ENCODE peak calls at places on chromosomes 2 and 18, in ten cellular contexts. Y is CD4-positive, alpha-beta T cell; B is mammary epithelial cell; S is coronary artery; M is heart right ventricle; C is upper lobe of right lung; P is HCT116; O is SJCRH30; K is body of pancreas; W is adrenal gland. R is an unnamed sample.

GRCh38 chr2:72924353-72925240 is 7.3 kb downstream of the EMX1 start:
- DNase-seq in P (no peak), S (peak), M (no peak), O (no peak), C (peak), B (no peak), K (peak), W (no peak), Y (no peak), R (no peak)

GRCh38 chr18:72965616-72966015 is 97.8 kb upstream of the NETO1 start:
- DNase-seq in K (no peak), P (no peak), O (no peak), S (no peak), B (no peak), C (no peak), Y (no peak), W (no peak), M (no peak), R (no peak)

GRCh38 chr2:210617732-210618330 is 61.4 kb downstream of the CPS1 start:
- DNase-seq in B (peak), C (no peak), S (no peak), O (peak), M (no peak), P (peak), W (no peak), K (peak), Y (no peak), R (no peak)

GRCh38 chr2:49616800-49617199 is 462.5 kb upstream of the FSHR start:
- DNase-seq in P (no peak), S (no peak), M (no peak), C (no peak), Y (no peak), W (no peak), O (no peak), K (no peak), B (peak), R (no peak)

GRCh38 chr2:40554665-40555294 is 102.9 kb upstream of the SLC8A1 start:
- DNase-seq in M (peak), B (peak), S (no peak), Y (no peak), P (peak), C (no peak), O (peak), W (peak), K (peak), R (no peak)

GRCh38 chr18:57210711-57211411 is 64.0 kb downstream of the BOD1L2 start:
- DNase-seq in C (no peak), K (no peak), Y (no peak), P (no peak), M (no peak), S (no peak), B (no peak), O (no peak), W (no peak), R (no peak)

GRCh38 chr2:65198737-65199136 is 28.9 kb upstream of the ACTR2 start:
- DNase-seq in O (no peak), M (no peak), K (no peak), S (no peak), C (no peak), P (no peak), B (no peak), W (peak), Y (no peak), R (no peak)

GRCh38 chr2:183079335-183079775 is 808 bp downstream of the DUSP19 start:
- DNase-seq in Y (no peak), K (peak), P (no peak), W (peak), B (no peak), C (no peak), S (no peak), O (no peak), M (no peak), R (no peak)

GRCh38 chr2:14475994-14476393 is 156.5 kb upstream of the LRATD1 start:
- DNase-seq in P (no peak), S (no peak), O (no peak), M (no peak), W (no peak), Y (no peak), K (no peak), B (no peak), C (no peak), R (no peak)

GRCh38 chr2:158931577-158931976 is 36.9 kb upstream of the TANC1 start:
- DNase-seq in W (no peak), B (peak), S (no peak), K (no peak), P (no peak), M (no peak), O (peak), C (no peak), Y (no peak), R (no peak)

GRCh38 chr2:150063950-150064549 is 423.4 kb downstream of the RND3 start:
- DNase-seq in K (no peak), S (no peak), M (no peak), Y (no peak), O (no peak), W (no peak), B (no peak), C (no peak), P (no peak), R (no peak)

GRCh38 chr18:49020621-49021021 is 69.9 kb upstream of the SMAD7 start:
- DNase-seq in P (no peak), C (peak), Y (no peak), K (no peak), M (no peak), S (peak), O (no peak), B (peak), W (no peak), R (no peak)

GRCh38 chr2:45457211-45457945 is 153.7 kb downstream of the SRBD1 start:
- DNase-seq in C (no peak), M (no peak), S (no peak), K (no peak), O (no peak), W (no peak), B (no peak), P (no peak), Y (no peak), R (no peak)

GRCh38 chr2:41829011-41829500 is 218.8 kb upstream of the PKDCC start:
- DNase-seq in K (no peak), O (no peak), C (no peak), B (no peak), P (no peak), M (no peak), S (no peak), W (no peak), Y (no peak), R (no peak)

GRCh38 chr2:69196327-69197117 is 183.5 kb downstream of the ANTXR1 start:
- DNase-seq in B (peak), S (no peak), W (no peak), M (no peak), C (no peak), Y (no peak), O (no peak), P (no peak), K (peak), R (no peak)

GRCh38 chr2:120992791-120993555 is 257.3 kb downstream of the GLI2 start:
- DNase-seq in C (no peak), M (no peak), Y (no peak), P (no peak), W (no peak), O (peak), K (no peak), B (no peak), S (peak), R (no peak)

GRCh38 chr2:207801259-207801658 is 31.6 kb upstream of the FZD5 start:
- DNase-seq in C (no peak), P (no peak), B (no peak), K (no peak), S (no peak), Y (no peak), W (no peak), M (no peak), O (no peak), R (no peak)

GRCh38 chr18:23330423-23330822 is 122.7 kb upstream of the RIOK3 start:
- DNase-seq in K (no peak), Y (no peak), W (no peak), B (no peak), C (peak), O (no peak), M (no peak), S (no peak), P (no peak), R (no peak)

GRCh38 chr2:223618172-223619035 is 16.2 kb upstream of the SCG2 start:
- DNase-seq in P (no peak), S (no peak), O (no peak), M (no peak), K (no peak), Y (no peak), W (no peak), C (no peak), B (no peak), R (no peak)

GRCh38 chr18:24381126-24381525 is 16.5 kb downstream of the OSBPL1A start:
- DNase-seq in P (no peak), W (no peak), O (no peak), K (no peak), C (no peak), M (no peak), Y (no peak), B (no peak), S (no peak), R (no peak)

GRCh38 chr2:189096769-189097447 is 82.7 kb downstream of the COL5A2 start:
- DNase-seq in B (peak), C (no peak), K (no peak), W (no peak), S (no peak), P (peak), Y (no peak), O (no peak), M (no peak), R (no peak)

GRCh38 chr2:80126596-80127189 is 177.9 kb downstream of the LRRTM1 start:
- DNase-seq in M (no peak), S (no peak), Y (no peak), B (no peak), O (no peak), K (no peak), P (no peak), W (no peak), C (no peak), R (no peak)

GRCh38 chr2:135742307-135742838 is 718 bp downstream of the UBXN4 start:
- DNase-seq in C (peak), Y (peak), W (peak), B (peak), P (no peak), M (peak), K (peak), O (peak), S (peak), R (peak)

GRCh38 chr2:174344716-174345472 is 10.1 kb downstream of the SP9 start:
- DNase-seq in K (no peak), S (no peak), P (peak), W (no peak), Y (no peak), O (no peak), M (no peak), C (no peak), B (peak), R (peak)

GRCh38 chr18:49224130-49224529 is 236.3 kb downstream of the DYM start:
- DNase-seq in S (no peak), P (no peak), M (no peak), C (no peak), O (no peak), B (peak), Y (no peak), W (no peak), K (no peak), R (no peak)

GRCh38 chr18:48728204-48728833 is 189.5 kb downstream of the CTIF start:
- DNase-seq in P (no peak), B (peak), M (no peak), O (no peak), Y (no peak), C (no peak), S (no peak), W (peak), K (no peak), R (peak)

GRCh38 chr18:27240383-27240782 is 55.3 kb upstream of the CHST9 start:
- DNase-seq in O (no peak), W (no peak), M (no peak), P (no peak), S (no peak), Y (no peak), B (no peak), C (no peak), K (no peak), R (no peak)

GRCh38 chr2:46909771-46910419 is 5.7 kb downstream of the MCFD2 start:
- DNase-seq in K (no peak), S (no peak), O (no peak), M (no peak), Y (no peak), B (peak), P (peak), C (no peak), W (peak), R (peak)

GRCh38 chr2:233033672-233034071 is 1.2 kb downstream of the NEU2 start:
- DNase-seq in P (no peak), M (no peak), Y (no peak), W (no peak), K (no peak), O (no peak), C (no peak), S (peak), B (peak), R (no peak)

GRCh38 chr2:26615336-26616031 is 25.7 kb downstream of the CIB4 start:
- DNase-seq in S (no peak), K (no peak), O (no peak), C (peak), B (no peak), W (peak), P (peak), Y (no peak), M (no peak), R (no peak)

GRCh38 chr2:189402932-189403331 is 38.3 kb upstream of the WDR75 start:
- DNase-seq in W (no peak), K (no peak), B (peak), S (no peak), C (no peak), O (no peak), P (no peak), Y (no peak), M (no peak), R (no peak)

GRCh38 chr18:22607284-22607635 is 189.5 kb upstream of the CTAGE1 start:
- DNase-seq in K (no peak), O (no peak), P (no peak), M (no peak), C (no peak), Y (no peak), W (no peak), S (no peak), B (no peak), R (no peak)

GRCh38 chr2:102803041-102803896 is 41.4 kb downstream of the TMEM182 start:
- DNase-seq in Y (no peak), K (no peak), B (peak), W (no peak), O (no peak), M (no peak), S (no peak), P (no peak), C (no peak), R (peak)

GRCh38 chr2:207224814-207225482 is 59.2 kb upstream of the KLF7 start:
- DNase-seq in P (no peak), K (no peak), Y (no peak), S (no peak), W (no peak), M (no peak), B (no peak), C (no peak), O (no peak), R (no peak)

GRCh38 chr18:11752116-11752911 is 63.2 kb downstream of the GNAL start:
- DNase-seq in C (no peak), K (no peak), O (no peak), S (no peak), W (peak), M (no peak), P (no peak), B (no peak), Y (no peak), R (no peak)

GRCh38 chr2:2912731-2913130 is 464.9 kb downstream of the EIPR1 start:
- DNase-seq in K (no peak), B (no peak), S (no peak), Y (no peak), C (no peak), O (no peak), W (no peak), P (no peak), M (no peak), R (no peak)

GRCh38 chr2:96764253-96764637 is 3.5 kb downstream of the CNNM4 start:
- DNase-seq in Y (no peak), W (no peak), P (no peak), C (peak), K (peak), M (no peak), O (no peak), B (no peak), S (no peak), R (no peak)

GRCh38 chr18:72866901-72867701 is 686 bp downstream of the NETO1 start:
- DNase-seq in O (no peak), B (peak), C (no peak), P (no peak), Y (no peak), K (no peak), M (no peak), W (no peak), S (no peak), R (no peak)

GRCh38 chr2:97806738-97807618 is 93.6 kb downstream of the ZAP70 start:
- DNase-seq in B (peak), Y (peak), S (peak), W (peak), C (peak), M (peak), P (peak), K (peak), O (peak), R (peak)

GRCh38 chr18:3652380-3653262 is 202.6 kb downstream of the TGIF1 start:
- DNase-seq in Y (no peak), M (peak), W (peak), P (peak), K (peak), O (peak), S (peak), B (peak), C (no peak), R (peak)

DNA sequence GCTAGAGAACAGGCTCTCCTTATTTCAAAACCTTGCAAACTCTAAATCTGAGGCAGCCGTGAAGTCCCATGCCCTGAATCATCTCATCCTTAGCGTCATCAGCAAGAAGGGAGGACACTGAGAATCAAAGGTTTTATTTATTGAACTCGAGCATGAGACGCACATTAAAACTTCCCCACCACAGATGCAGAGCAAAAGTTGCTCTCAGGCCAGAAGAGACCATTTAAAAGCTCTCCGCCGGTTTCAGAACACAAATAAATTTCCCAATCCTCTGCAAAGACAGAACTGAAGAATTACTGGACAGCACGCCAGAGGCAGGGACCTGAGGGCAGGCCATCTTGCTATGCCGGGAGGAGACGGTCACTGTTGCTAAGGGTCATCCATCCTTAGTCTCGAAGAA is 1.3 kb downstream of the AMMECR1L start:
- DNase-seq in K (no peak), M (no peak), S (no peak), W (no peak), P (no peak), Y (no peak), O (no peak), B (peak), C (no peak), R (no peak)
- H3K27ac ChIP-seq in K (peak), M (peak), S (peak), W (peak), P (no peak), Y (no peak), O (no peak), B (peak), C (peak), R (peak)

DNA sequence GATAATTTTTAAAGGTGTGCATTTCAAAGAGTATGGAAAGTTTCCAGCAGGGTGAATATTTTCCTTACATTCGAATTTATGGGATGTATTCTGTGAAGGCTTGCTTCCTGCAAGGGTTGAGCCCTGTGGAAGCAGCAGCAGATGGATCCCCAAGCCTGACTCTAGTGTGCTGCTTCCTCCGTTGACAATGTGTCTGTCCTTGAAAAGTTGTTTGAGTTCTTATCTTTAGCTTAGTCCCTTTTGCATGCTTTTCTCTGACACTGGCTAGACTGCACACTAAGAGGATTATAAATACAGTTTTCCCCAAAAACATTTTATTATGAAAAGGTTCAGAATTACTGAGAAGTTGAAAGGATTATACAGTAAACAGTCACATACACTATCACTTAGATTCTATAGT is 86.3 kb downstream of the CEP192 start:
- DNase-seq in B (no peak), S (no peak), P (no peak), Y (no peak), C (no peak), W (no peak), K (no peak), M (no peak), O (no peak), R (no peak)
- H3K27ac ChIP-seq in B (no peak), S (peak), P (no peak), Y (no peak), C (no peak), W (no peak), K (no peak), M (peak), O (no peak), R (no peak)

DNA sequence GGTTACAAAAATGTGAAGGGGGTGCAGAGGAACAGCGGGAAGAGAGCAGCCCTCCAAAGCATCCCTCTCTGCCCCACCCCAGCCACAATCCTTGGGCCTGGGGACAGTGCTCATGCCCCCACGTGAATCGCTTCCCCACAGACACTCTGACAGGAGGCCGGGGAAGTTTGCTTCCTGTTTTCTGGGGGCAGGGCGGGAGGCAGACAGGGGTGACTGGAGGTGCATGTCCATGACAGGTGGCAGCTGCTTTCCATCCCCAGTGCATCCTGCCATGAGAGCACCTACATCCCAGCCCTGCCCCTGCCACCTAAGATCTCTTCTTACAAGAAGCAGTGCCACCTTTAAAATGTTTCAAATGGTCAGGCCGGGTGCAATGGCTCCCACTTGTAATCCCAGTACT is 47.2 kb upstream of the UBE2F start:
- DNase-seq in K (no peak), Y (no peak), M (no peak), P (no peak), W (no peak), C (no peak), B (no peak), S (no peak), O (no peak), R (no peak)
- H3K27ac ChIP-seq in K (no peak), Y (no peak), M (no peak), P (no peak), W (no peak), C (no peak), B (no peak), S (peak), O (no peak), R (no peak)

DNA sequence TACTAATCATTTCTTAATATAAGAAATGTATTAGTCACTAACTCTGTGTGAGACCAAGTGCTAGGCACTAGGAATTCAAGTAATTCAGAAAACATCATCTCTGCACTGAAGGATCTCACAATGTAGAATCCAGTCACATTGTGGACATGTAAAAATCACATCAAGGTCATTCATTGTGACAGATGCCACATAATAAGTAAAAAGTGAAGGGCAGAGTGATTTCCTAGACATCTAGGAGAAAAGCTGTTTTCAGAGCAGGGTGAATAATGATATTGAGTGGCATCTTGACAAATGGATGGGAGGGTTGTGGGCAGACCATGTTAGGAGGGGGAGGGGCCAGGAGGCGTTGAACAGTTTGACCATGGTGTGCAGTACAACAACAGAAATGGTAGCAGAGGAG is 93.8 kb downstream of the DTNA start:
- DNase-seq in K (no peak), S (no peak), M (no peak), C (no peak), Y (no peak), P (no peak), O (no peak), B (no peak), W (no peak), R (no peak)
- H3K27ac ChIP-seq in K (no peak), S (no peak), M (no peak), C (no peak), Y (no peak), P (no peak), O (no peak), B (no peak), W (no peak), R (no peak)

DNA sequence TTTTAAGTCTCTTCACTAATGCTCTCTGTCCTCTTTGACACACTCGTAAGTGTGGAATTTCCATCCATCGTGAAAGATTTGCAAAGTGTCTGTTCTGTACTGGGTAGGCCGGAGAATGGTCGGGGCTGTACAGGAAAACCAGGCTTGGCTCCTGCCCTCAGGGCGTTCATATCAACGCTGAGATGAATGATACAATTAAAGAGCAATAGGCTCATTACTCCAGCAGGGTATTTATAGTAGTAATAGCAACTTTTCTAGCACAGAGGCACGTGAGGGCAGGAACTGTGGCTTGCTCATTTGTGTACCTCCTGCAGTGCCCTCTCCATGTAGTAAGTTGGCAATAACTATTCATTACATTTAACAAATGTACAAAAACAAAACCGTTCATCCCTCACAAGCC is 5.3 kb upstream of the NCK2 start:
- DNase-seq in K (no peak), C (no peak), B (no peak), M (no peak), O (no peak), W (no peak), Y (no peak), S (no peak), P (no peak), R (no peak)
- H3K27ac ChIP-seq in K (no peak), C (no peak), B (no peak), M (peak), O (no peak), W (no peak), Y (peak), S (no peak), P (no peak), R (no peak)